ENCODE peak calls at places on chromosomes 3 and 15, in five cellular contexts. A, Z, W, B and I are unnamed samples.

GRCh38 chr3:56309465-56309864 is 158.8 kb downstream of the ERC2 start:
- DNase-seq in A (no peak), Z (no peak), W (no peak), B (no peak), I (no peak)

GRCh38 chr3:127888564-127889107 is 26.4 kb upstream of the KBTBD12 start:
- DNase-seq in A (no peak), Z (no peak), W (no peak), B (no peak), I (no peak)

GRCh38 chr15:85412956-85413854 is 32.8 kb downstream of the AKAP13 start:
- DNase-seq in A (peak), Z (peak), W (no peak), B (peak), I (peak)

GRCh38 chr3:44862221-44862637 is 517 bp downstream of the TMEM42 start:
- DNase-seq in A (peak), Z (no peak), W (no peak), B (no peak), I (peak)

GRCh38 chr3:188282871-188283270 is 128.9 kb downstream of the LPP start:
- DNase-seq in A (no peak), Z (no peak), W (no peak), B (no peak), I (no peak)

GRCh38 chr15:75836953-75837321 is 6.3 kb upstream of the UBE2Q2 start:
- DNase-seq in A (peak), Z (peak), W (no peak), B (peak), I (peak)

GRCh38 chr3:5047764-5048163 is 68.5 kb downstream of the BHLHE40 start:
- DNase-seq in A (no peak), Z (no peak), W (no peak), B (no peak), I (no peak)

GRCh38 chr15:78909791-78910228 is 35.0 kb downstream of the CTSH start:
- DNase-seq in A (peak), Z (no peak), W (peak), B (no peak), I (peak)

GRCh38 chr3:14997941-14998340 is 50.6 kb downstream of the NR2C2 start:
- DNase-seq in A (no peak), Z (no peak), W (no peak), B (no peak), I (no peak)

GRCh38 chr15:96323250-96324162 is 7.0 kb upstream of the NR2F2 start:
- DNase-seq in A (no peak), Z (no peak), W (no peak), B (no peak), I (peak)

GRCh38 chr3:14716593-14716992 is 41.7 kb downstream of the C3orf20 start:
- DNase-seq in A (no peak), Z (no peak), W (no peak), B (no peak), I (no peak)

GRCh38 chr3:186990878-186991308 is 60.6 kb downstream of the ST6GAL1 start:
- DNase-seq in A (peak), Z (no peak), W (no peak), B (no peak), I (no peak)

GRCh38 chr15:99704444-99704838 is 28.8 kb downstream of the LYSMD4 start:
- DNase-seq in A (peak), Z (peak), W (peak), B (peak), I (peak)

GRCh38 chr15:43958894-43959330 is 132.1 kb downstream of the WDR76 start:
- DNase-seq in A (peak), Z (peak), W (no peak), B (no peak), I (no peak)

GRCh38 chr3:101849714-101850326 is 506 bp downstream of the NFKBIZ start:
- DNase-seq in A (no peak), Z (no peak), W (peak), B (peak), I (peak)

GRCh38 chr3:36800533-36801116 is 36.3 kb upstream of the DCLK3 start:
- DNase-seq in A (no peak), Z (no peak), W (no peak), B (no peak), I (no peak)

GRCh38 chr3:180802837-180803236 is 109.6 kb upstream of the FXR1 start:
- DNase-seq in A (peak), Z (no peak), W (peak), B (no peak), I (no peak)

GRCh38 chr15:71634820-71635219 is 175.5 kb upstream of the NR2E3 start:
- DNase-seq in A (no peak), Z (peak), W (peak), B (no peak), I (no peak)

GRCh38 chr3:37171144-37171543 is 3.2 kb downstream of the LRRFIP2 start:
- DNase-seq in A (no peak), Z (no peak), W (peak), B (no peak), I (no peak)

GRCh38 chr3:112982710-112983109 is 7.8 kb upstream of the CD200R1 start:
- DNase-seq in A (no peak), Z (no peak), W (no peak), B (no peak), I (no peak)

GRCh38 chr3:18645603-18646002 is 220.5 kb upstream of the SATB1 start:
- DNase-seq in A (no peak), Z (no peak), W (no peak), B (no peak), I (no peak)

DNA sequence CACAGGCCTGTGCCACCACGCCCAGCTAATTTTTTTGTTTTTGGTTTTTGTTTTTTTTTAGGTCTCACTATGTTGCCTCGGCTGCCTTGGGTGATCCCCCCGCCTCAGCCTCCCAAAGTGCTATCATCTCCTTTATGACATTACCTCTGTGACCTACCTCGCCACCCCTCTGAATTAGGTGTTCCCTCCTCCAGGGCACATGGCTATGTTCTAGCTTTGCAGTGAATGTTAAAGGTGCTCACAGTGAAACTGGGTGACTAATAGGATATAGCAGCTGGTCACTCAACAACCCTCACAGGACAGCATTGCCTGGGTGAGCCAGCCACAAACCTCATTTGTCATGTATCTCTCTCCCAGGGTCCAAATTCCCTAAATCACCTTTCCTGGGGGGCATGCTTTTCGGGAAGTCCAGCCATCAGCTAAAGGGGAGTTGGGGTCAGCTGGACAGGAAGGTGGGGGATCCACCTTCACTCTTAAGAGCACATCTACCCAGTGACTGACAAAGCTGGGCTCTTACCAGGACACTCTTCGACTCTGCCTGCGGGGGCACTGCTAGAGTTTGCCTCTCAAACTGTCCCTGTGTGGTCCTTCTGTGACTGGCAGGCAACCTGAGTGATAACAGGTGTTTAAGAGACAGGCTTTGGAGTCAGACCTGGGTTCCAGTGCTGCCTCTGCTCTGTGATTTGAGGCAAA is 1.6 kb upstream of the TTLL3 start:
- DNase-seq in A (no peak), Z (peak), W (peak), B (peak), I (peak)
- TF ChIP-seq CTCF in A (peak), Z (peak), W (no peak), B (no peak), I (peak)

GRCh38 chr3:123584988-123585937 is at the start of gene HACD2:
- DNase-seq in A (peak), Z (peak), W (peak), B (peak), I (peak)

GRCh38 chr3:123584284-123584987 is 417 bp downstream of the HACD2 start:
- DNase-seq in A (no peak), Z (no peak), W (peak), B (peak), I (peak)

GRCh38 chr3:123586131-123586530 is 1.3 kb upstream of the HACD2 start:
- DNase-seq in A (peak), Z (peak), W (peak), B (no peak), I (no peak)

GRCh38 chr3:123583563-123583962 is 1.3 kb downstream of the HACD2 start:
- DNase-seq in A (no peak), Z (no peak), W (no peak), B (no peak), I (no peak)

DNA sequence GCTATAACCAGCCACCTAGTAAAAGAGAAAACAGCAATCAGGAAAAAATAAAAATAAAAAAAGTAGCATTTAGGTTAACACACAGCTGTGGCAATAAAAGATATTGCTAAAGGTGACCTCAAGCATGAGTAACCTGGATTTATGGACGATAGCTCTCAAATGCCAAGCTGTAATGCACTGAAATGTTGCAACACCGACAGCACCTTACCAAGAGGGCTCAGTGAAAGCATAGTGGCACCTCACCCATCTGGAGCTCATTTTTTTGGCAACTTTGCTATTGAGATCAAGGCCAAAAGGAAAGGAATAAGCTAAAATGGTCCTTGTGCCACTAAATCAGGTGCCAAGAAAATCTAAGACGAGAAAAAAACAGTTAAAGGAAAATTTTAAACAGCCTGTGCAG is 2.5 kb downstream of the HACD2 start:
- DNase-seq in A (peak), Z (no peak), W (no peak), B (no peak), I (no peak)
- TF ChIP-seq CTCF in A (no peak), Z (no peak), W (no peak), B (no peak), I (no peak)

GRCh38 chr3:184688251-184688851 is 23.5 kb downstream of the MAGEF1 start:
- DNase-seq in A (no peak), Z (peak), W (no peak), B (no peak), I (no peak)
- TF ChIP-seq CTCF in A (no peak), Z (no peak), W (no peak), B (no peak), I (no peak)

GRCh38 chr3:149353581-149354184 is 20.2 kb upstream of the TM4SF18 start:
- DNase-seq in A (no peak), Z (no peak), W (no peak), B (no peak), I (no peak)

GRCh38 chr3:149356044-149356592 is 21.3 kb downstream of the TM4SF1 start:
- DNase-seq in A (no peak), Z (no peak), W (no peak), B (no peak), I (no peak)

GRCh38 chr3:149356630-149357029 is 20.8 kb downstream of the TM4SF1 start:
- DNase-seq in A (no peak), Z (no peak), W (no peak), B (no peak), I (no peak)

DNA sequence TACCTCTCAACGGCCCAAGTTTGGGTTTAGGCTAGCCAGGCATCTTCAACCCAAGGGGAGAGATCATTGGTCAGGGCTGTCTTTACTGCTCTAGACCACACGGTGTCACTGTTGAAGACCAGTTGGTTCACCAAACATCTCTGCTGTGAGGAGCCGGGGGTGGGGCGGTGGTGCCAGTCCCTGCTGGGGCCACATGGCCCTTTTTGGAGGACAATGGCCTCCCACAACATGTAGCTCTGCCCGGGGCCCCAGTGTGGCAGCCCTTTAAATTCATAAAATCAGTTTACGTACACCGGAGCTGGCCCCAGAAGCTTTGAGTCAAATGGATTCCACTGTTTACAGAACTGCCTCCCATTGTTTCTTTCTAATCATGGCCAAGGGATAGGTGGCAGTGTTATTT is 19.1 kb upstream of the TM4SF18 start:
- DNase-seq in A (peak), Z (peak), W (peak), B (peak), I (peak)
- TF ChIP-seq CTCF in A (peak), Z (peak), W (peak), B (peak), I (peak)

GRCh38 chr15:62142736-62143135 is 22.3 kb downstream of the C2CD4B start:
- DNase-seq in A (no peak), Z (no peak), W (no peak), B (no peak), I (no peak)
- TF ChIP-seq CTCF in A (no peak), Z (no peak), W (no peak), B (no peak), I (no peak)

GRCh38 chr15:67049351-67050044 is 15.9 kb upstream of the SMAD3 start:
- DNase-seq in A (no peak), Z (peak), W (no peak), B (no peak), I (no peak)
- TF ChIP-seq CTCF in A (no peak), Z (no peak), W (no peak), B (no peak), I (no peak)

GRCh38 chr3:98797905-98798304 is 34.8 kb downstream of the ST3GAL6 start:
- DNase-seq in A (no peak), Z (no peak), W (no peak), B (no peak), I (no peak)

GRCh38 chr3:98799479-98799878 is 36.3 kb downstream of the ST3GAL6 start:
- DNase-seq in A (no peak), Z (no peak), W (no peak), B (no peak), I (no peak)

GRCh38 chr3:98798820-98799219 is 35.7 kb downstream of the ST3GAL6 start:
- DNase-seq in A (no peak), Z (no peak), W (no peak), B (no peak), I (no peak)

GRCh38 chr3:98800401-98800800 is 37.3 kb downstream of the ST3GAL6 start:
- DNase-seq in A (no peak), Z (no peak), W (no peak), B (no peak), I (no peak)

GRCh38 chr3:98801042-98801747 is 38.1 kb downstream of the ST3GAL6 start:
- DNase-seq in A (no peak), Z (no peak), W (no peak), B (no peak), I (no peak)
- TF ChIP-seq CTCF in A (no peak), Z (no peak), W (peak), B (no peak), I (no peak)